ENCODE peak calls at places on chromosomes 1 and 21, in four cellular contexts. D is central memory CD4-positive, alpha-beta T cell; F is GM03348; Z is epithelial cell of prostate. C is an unnamed sample.

GRCh38 chr1:109248797-109249629 is at the start of gene CELSR2:
- DNase-seq in F (peak; percentile 88), Z (no peak), D (peak; percentile 63), C (no peak)

GRCh38 chr1:172499636-172500141 is 33.3 kb upstream of the SUCO start:
- DNase-seq in F (peak; percentile 10), Z (peak; percentile 67), D (no peak), C (peak; percentile 54)

GRCh38 chr21:29145354-29145782 is 14.9 kb downstream of the MAP3K7CL start:
- DNase-seq in Z (peak; percentile 87), F (peak; percentile 69), D (no peak), C (peak; percentile 90)

GRCh38 chr1:214021321-214021720 is 33.5 kb downstream of the PROX1 start:
- DNase-seq in F (no peak), D (no peak), Z (no peak), C (no peak)

GRCh38 chr1:7149080-7149838 is 364.0 kb downstream of the CAMTA1 start:
- DNase-seq in F (no peak), Z (no peak), D (no peak), C (no peak)

GRCh38 chr21:38308010-38308784 is 51.4 kb downstream of the KCNJ15 start:
- DNase-seq in D (no peak), Z (no peak), F (peak; percentile 32), C (no peak)

GRCh38 chr1:24384251-24385090 is 29.1 kb downstream of the STPG1 start:
- DNase-seq in D (peak; percentile 9), F (peak; percentile 44), Z (peak; percentile 90), C (peak; percentile 55)

GRCh38 chr1:171566467-171566866 is 55.6 kb upstream of the MYOCOS start:
- DNase-seq in D (no peak), Z (no peak), F (no peak), C (no peak)

GRCh38 chr1:17437260-17438175 is 2.0 kb downstream of the RCC2 start:
- DNase-seq in Z (no peak), F (peak; percentile 96), D (peak; percentile 48), C (no peak)

GRCh38 chr1:234294109-234294845 is 79.0 kb upstream of the COA6 start:
- DNase-seq in F (no peak), D (no peak), Z (no peak), C (no peak)

GRCh38 chr1:24295547-24295946 is 23.6 kb upstream of the GRHL3 start:
- DNase-seq in Z (no peak), F (no peak), D (no peak), C (no peak)

GRCh38 chr1:26032636-26033357 is 11.2 kb downstream of the EXTL1 start:
- DNase-seq in F (no peak), D (no peak), Z (no peak), C (no peak)

GRCh38 chr1:13667696-13668095 is 32.3 kb upstream of the PRDM2 start:
- DNase-seq in D (no peak), F (no peak), Z (no peak), C (no peak)

GRCh38 chr1:17065667-17066066 is 11.8 kb upstream of the SDHB start:
- DNase-seq in F (no peak), Z (no peak), D (no peak), C (no peak)

GRCh38 chr1:16067127-16067768 is 6.2 kb downstream of the FAM131C start:
- DNase-seq in D (no peak), F (no peak), Z (no peak), C (no peak)

GRCh38 chr1:203281033-203281432 is 24.3 kb upstream of the BTG2 start:
- DNase-seq in F (peak; percentile 49), Z (no peak), D (no peak), C (peak; percentile 88)

GRCh38 chr21:17492415-17493168 is 20.3 kb upstream of the CXADR start:
- DNase-seq in Z (peak; percentile 74), D (no peak), F (peak; percentile 11), C (peak; percentile 51)

GRCh38 chr1:30446100-30446499 is 277.3 kb downstream of the MATN1 start:
- DNase-seq in Z (no peak), F (peak; percentile 1), D (no peak), C (no peak)

GRCh38 chr1:156692958-156693857 is 12.2 kb downstream of the CRABP2 start:
- DNase-seq in D (no peak), F (no peak), Z (no peak), C (no peak)

GRCh38 chr1:10429868-10430215 is 391 bp upstream of the CENPS start:
- DNase-seq in D (no peak), F (no peak), Z (no peak), C (no peak)

GRCh38 chr1:117339866-117340357 is 27.3 kb upstream of the MAN1A2 start:
- DNase-seq in D (peak; percentile 34), Z (peak; percentile 60), F (peak; percentile 25), C (peak; percentile 27)

GRCh38 chr1:194024659-194025058 is 838.2 kb upstream of the B3GALT2 start:
- DNase-seq in F (no peak), Z (no peak), D (no peak), C (peak; percentile 76)

GRCh38 chr21:42301371-42302291 is 13.6 kb downstream of the TFF3 start:
- DNase-seq in Z (no peak), F (no peak), D (no peak), C (no peak)

GRCh38 chr1:100793661-100794060 is 74.1 kb downstream of the VCAM1 start:
- DNase-seq in Z (no peak), D (no peak), F (no peak), C (no peak)

GRCh38 chr1:80155371-80155770 is 1148.8 kb upstream of the ADGRL4 start:
- DNase-seq in D (no peak), Z (no peak), F (no peak), C (no peak)

GRCh38 chr21:14942801-14943490 is 121.9 kb downstream of the NRIP1 start:
- DNase-seq in D (no peak), F (no peak), Z (no peak), C (no peak)

GRCh38 chr21:28699186-28699585 is 293.5 kb downstream of the LTN1 start:
- DNase-seq in D (no peak), Z (no peak), F (no peak), C (no peak)

GRCh38 chr1:202692959-202693555 is 17.2 kb downstream of the SYT2 start:
- DNase-seq in D (peak; percentile 40), Z (no peak), F (peak; percentile 87), C (peak; percentile 38)

GRCh38 chr1:209045326-209046057 is 538.0 kb upstream of the CAMK1G start:
- DNase-seq in F (peak; percentile 9), D (no peak), Z (no peak), C (peak; percentile 50)

GRCh38 chr1:150696590-150696989 is 364 bp downstream of the GOLPH3L start:
- DNase-seq in D (no peak), F (peak; percentile 18), Z (no peak), C (no peak)